ENCODE peak calls at places on chromosomes 12 and 14, in nine cellular contexts. I, C, W, N, H, U, M, O and G are unnamed samples.
A peak's percentile ranks its signal among the peaks of the same experiment; 100 is the strongest.

GRCh38 chr14:105161964-105162363 is 6.6 kb downstream of the JAG2 start:
- DNase-seq in C (no peak), M (no peak), H (no peak), W (no peak), O (no peak), U (no peak), I (no peak), N (no peak), G (no peak)

GRCh38 chr14:32230695-32231280 is 27.7 kb upstream of the RNU6-8 start:
- DNase-seq in W (peak; percentile 66), O (peak; percentile 88), H (no peak), I (peak; percentile 67), N (peak; percentile 39), M (no peak), U (peak; percentile 58), C (peak; percentile 5), G (no peak)

GRCh38 chr14:76829650-76830421 is 3.6 kb downstream of the LRRC74A start:
- DNase-seq in C (peak; percentile 12), I (no peak), N (no peak), U (peak; percentile 77), M (peak; percentile 19), H (no peak), W (no peak), O (peak; percentile 34), G (no peak)

GRCh38 chr14:101773378-101773777 is 11.9 kb downstream of the PPP2R5C start:
- DNase-seq in I (no peak), U (no peak), C (no peak), W (no peak), O (no peak), M (no peak), H (no peak), N (no peak), G (no peak)

GRCh38 chr12:18468521-18469075 is 207.3 kb downstream of the PIK3C2G start:
- DNase-seq in M (no peak), O (peak; percentile 64), W (peak; percentile 68), I (peak; percentile 76), N (peak; percentile 31), C (no peak), H (no peak), U (no peak), G (no peak)

GRCh38 chr12:82682851-82683261 is 3.9 kb upstream of the TMTC2 start:
- DNase-seq in O (peak; percentile 53), N (peak; percentile 12), U (no peak), H (no peak), M (no peak), W (no peak), I (no peak), C (no peak), G (no peak)

GRCh38 chr12:57483466-57483865 is 3.8 kb upstream of the ARHGAP9 start:
- DNase-seq in I (peak; percentile 69), M (no peak), C (no peak), U (peak; percentile 59), H (no peak), O (peak; percentile 84), N (peak; percentile 16), W (peak; percentile 56), G (no peak)

GRCh38 chr12:58408516-58408915 is 467.1 kb downstream of the ATP23 start:
- DNase-seq in C (peak; percentile 56), O (peak; percentile 63), M (no peak), W (no peak), I (peak; percentile 31), N (peak; percentile 70), H (no peak), U (peak; percentile 40), G (no peak)

GRCh38 chr12:83476695-83477094 is 790.0 kb downstream of the TMTC2 start:
- DNase-seq in C (no peak), M (no peak), I (no peak), O (no peak), U (no peak), N (no peak), H (no peak), W (no peak), G (no peak)

GRCh38 chr12:32561931-32562341 is 117.2 kb upstream of the DNM1L start:
- DNase-seq in C (no peak), M (no peak), I (no peak), O (no peak), W (peak; percentile 26), N (peak; percentile 47), U (no peak), H (no peak), G (no peak)

GRCh38 chr12:126676426-126676825 is 1590.5 kb upstream of the TMEM132C start:
- DNase-seq in O (no peak), C (no peak), N (no peak), W (peak; percentile 34), H (no peak), M (no peak), U (peak; percentile 42), I (no peak), G (no peak)

GRCh38 chr14:96280104-96280503 is 24.1 kb downstream of the BDKRB1 start:
- DNase-seq in O (no peak), W (no peak), C (no peak), U (no peak), H (no peak), N (no peak), M (no peak), I (no peak), G (no peak)

GRCh38 chr12:28237423-28237822 is 47.2 kb downstream of the CCDC91 start:
- DNase-seq in N (no peak), M (no peak), W (no peak), C (no peak), I (no peak), U (peak; percentile 17), H (no peak), O (no peak), G (no peak)

GRCh38 chr12:110741795-110742717 is 635 bp downstream of the PPP1CC start:
- DNase-seq in N (no peak), W (peak; percentile 38), H (no peak), U (peak; percentile 36), M (peak; percentile 51), C (peak; percentile 33), I (peak; percentile 42), O (no peak), G (peak; percentile 47)

DNA sequence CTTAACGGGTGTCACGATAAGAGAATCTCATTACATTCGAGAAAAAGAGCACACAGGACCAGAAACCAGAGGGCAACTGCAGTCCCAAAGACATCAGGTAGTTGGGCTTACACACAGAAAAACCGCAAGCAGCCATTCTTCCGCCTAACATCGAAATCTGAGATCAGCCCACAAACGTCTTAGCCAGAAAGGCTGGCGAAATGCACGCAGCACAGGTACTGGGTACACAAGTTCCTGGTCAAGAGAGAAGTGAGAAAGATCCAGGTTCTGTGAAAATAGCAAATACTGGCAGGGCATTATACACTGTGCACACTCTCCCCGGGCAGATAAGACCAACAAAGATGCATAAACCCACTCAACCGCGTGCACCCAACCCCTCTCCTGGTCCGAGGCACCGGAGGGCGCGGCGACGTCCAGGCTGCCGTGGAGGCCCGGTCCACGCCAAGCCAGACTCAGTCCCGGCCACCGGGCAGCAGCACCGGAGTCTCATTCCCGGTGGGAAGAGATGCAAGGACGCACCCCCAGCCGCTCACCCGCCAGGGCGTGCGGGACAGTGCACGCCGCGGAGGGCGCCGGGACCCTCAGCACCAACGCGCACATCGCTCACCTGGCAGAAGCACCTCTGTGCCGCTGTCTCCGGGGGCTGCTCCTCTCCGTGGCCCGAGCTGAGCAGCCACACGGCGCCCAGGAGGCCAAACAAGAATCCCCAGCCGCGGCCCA is 437 bp downstream of the ERO1A start:
- DNase-seq in U (peak; percentile 50), W (peak; percentile 52), M (peak; percentile 21), N (peak; percentile 14), C (peak; percentile 41), I (peak; percentile 49), H (no peak), O (peak; percentile 30), G (peak; percentile 47)
- TF ChIP-seq CTCF in U (no peak), W (no peak), M (no peak), N (no peak), C (no peak), I (peak; percentile 1), H (no peak), O (no peak), G (no peak)

GRCh38 chr14:92436115-92436776 is 77.3 kb upstream of the RIN3 start:
- DNase-seq in O (no peak), U (no peak), C (no peak), H (no peak), M (no peak), N (no peak), I (no peak), W (no peak), G (no peak)
- TF ChIP-seq CTCF in O (no peak), U (no peak), C (no peak), H (no peak), M (no peak), N (no peak), I (no peak), W (no peak), G (no peak)

GRCh38 chr12:65840793-65841670 is 16.7 kb downstream of the HMGA2 start:
- DNase-seq in C (no peak), U (no peak), W (no peak), H (no peak), N (no peak), I (no peak), M (no peak), O (no peak), G (no peak)
- TF ChIP-seq CTCF in C (no peak), U (no peak), W (no peak), H (no peak), N (no peak), I (no peak), M (no peak), O (no peak), G (no peak)

GRCh38 chr14:22412936-22413411 is 176.1 kb downstream of the DAD1 start:
- DNase-seq in C (no peak), U (no peak), H (no peak), W (peak; percentile 87), O (peak; percentile 66), M (no peak), N (no peak), I (no peak), G (no peak)
- TF ChIP-seq CTCF in C (no peak), U (no peak), H (no peak), W (peak; percentile 21), O (no peak), M (no peak), N (no peak), I (no peak), G (no peak)